ENCODE peak calls at places on chromosome 9, in six cellular contexts. One of them, this sample, is unnamed.

GRCh38 chr9:84101892-84102632 is 121.5 kb downstream of the RMI1 start:
- DNase-seq in ecto neural progenitor cell: peak; percentile 50
- DNase-seq in endothelial cell of umbilical vein: no peak
- DNase-seq in midbrain: no peak
- DNase-seq in naive B cell: no peak
- DNase-seq in T-helper 1 cell: no peak
- DNase-seq in this sample: no peak

GRCh38 chr9:35861161-35861897 is 8.9 kb downstream of the OR13J1 start:
- DNase-seq in naive B cell: no peak
- DNase-seq in ecto neural progenitor cell: peak; percentile 37
- DNase-seq in T-helper 1 cell: no peak
- DNase-seq in midbrain: no peak
- DNase-seq in endothelial cell of umbilical vein: no peak
- DNase-seq in this sample: no peak

GRCh38 chr9:86034863-86035734 is 64.3 kb downstream of the GOLM1 start:
- DNase-seq in ecto neural progenitor cell: no peak
- DNase-seq in naive B cell: no peak
- DNase-seq in endothelial cell of umbilical vein: peak; percentile 44
- DNase-seq in midbrain: no peak
- DNase-seq in T-helper 1 cell: no peak
- DNase-seq in this sample: no peak

GRCh38 chr9:10052181-10052580 is 560.6 kb downstream of the PTPRD start:
- DNase-seq in T-helper 1 cell: no peak
- DNase-seq in naive B cell: no peak
- DNase-seq in ecto neural progenitor cell: no peak
- DNase-seq in midbrain: no peak
- DNase-seq in endothelial cell of umbilical vein: no peak
- DNase-seq in this sample: no peak

GRCh38 chr9:111940697-111941096 is 44.1 kb downstream of the UGCG start:
- DNase-seq in midbrain: no peak
- DNase-seq in endothelial cell of umbilical vein: peak; percentile 52
- DNase-seq in T-helper 1 cell: no peak
- DNase-seq in ecto neural progenitor cell: no peak
- DNase-seq in naive B cell: no peak
- DNase-seq in this sample: no peak

GRCh38 chr9:72480931-72481330 is 40.5 kb upstream of the TMC1 start:
- DNase-seq in midbrain: no peak
- DNase-seq in ecto neural progenitor cell: no peak
- DNase-seq in naive B cell: no peak
- DNase-seq in T-helper 1 cell: no peak
- DNase-seq in endothelial cell of umbilical vein: peak; percentile 74
- DNase-seq in this sample: no peak

GRCh38 chr9:115084157-115084556 is 33.8 kb downstream of the TNC start:
- DNase-seq in ecto neural progenitor cell: no peak
- DNase-seq in midbrain: no peak
- DNase-seq in endothelial cell of umbilical vein: no peak
- DNase-seq in T-helper 1 cell: no peak
- DNase-seq in naive B cell: no peak
- DNase-seq in this sample: no peak

GRCh38 chr9:129898205-129898604 is 62.9 kb downstream of the USP20 start:
- DNase-seq in endothelial cell of umbilical vein: peak; percentile 26
- DNase-seq in T-helper 1 cell: no peak
- DNase-seq in midbrain: no peak
- DNase-seq in naive B cell: no peak
- DNase-seq in ecto neural progenitor cell: no peak
- DNase-seq in this sample: no peak

GRCh38 chr9:137055385-137056364 is 1.8 kb upstream of the ENTPD2 start:
- DNase-seq in endothelial cell of umbilical vein: no peak
- DNase-seq in T-helper 1 cell: no peak
- DNase-seq in midbrain: peak; percentile 96
- DNase-seq in naive B cell: no peak
- DNase-seq in ecto neural progenitor cell: peak; percentile 55
- DNase-seq in this sample: peak; percentile 95

GRCh38 chr9:37676411-37676830 is 25.7 kb downstream of the FRMPD1 start:
- DNase-seq in naive B cell: no peak
- DNase-seq in midbrain: peak; percentile 61
- DNase-seq in endothelial cell of umbilical vein: no peak
- DNase-seq in ecto neural progenitor cell: no peak
- DNase-seq in T-helper 1 cell: no peak
- DNase-seq in this sample: peak; percentile 57

GRCh38 chr9:35180801-35181200 is 19.0 kb downstream of the UNC13B start:
- DNase-seq in naive B cell: no peak
- DNase-seq in endothelial cell of umbilical vein: no peak
- DNase-seq in ecto neural progenitor cell: no peak
- DNase-seq in T-helper 1 cell: no peak
- DNase-seq in midbrain: no peak
- DNase-seq in this sample: no peak

GRCh38 chr9:38435526-38435925 is 11.3 kb upstream of the IGFBPL1 start:
- DNase-seq in ecto neural progenitor cell: no peak
- DNase-seq in T-helper 1 cell: no peak
- DNase-seq in naive B cell: no peak
- DNase-seq in midbrain: no peak
- DNase-seq in endothelial cell of umbilical vein: no peak
- DNase-seq in this sample: no peak

GRCh38 chr9:91047529-91047928 is 245.9 kb downstream of the SYK start:
- DNase-seq in midbrain: no peak
- DNase-seq in endothelial cell of umbilical vein: no peak
- DNase-seq in T-helper 1 cell: no peak
- DNase-seq in ecto neural progenitor cell: no peak
- DNase-seq in naive B cell: no peak
- DNase-seq in this sample: no peak

GRCh38 chr9:131656356-131657030 is 83.4 kb downstream of the RAPGEF1 start:
- DNase-seq in ecto neural progenitor cell: no peak
- DNase-seq in naive B cell: peak; percentile 95
- DNase-seq in T-helper 1 cell: peak; percentile 65
- DNase-seq in endothelial cell of umbilical vein: peak; percentile 98
- DNase-seq in midbrain: peak; percentile 66
- DNase-seq in this sample: peak; percentile 79

GRCh38 chr9:114742947-114743346 is 61.0 kb upstream of the TEX48 start:
- DNase-seq in midbrain: no peak
- DNase-seq in naive B cell: no peak
- DNase-seq in ecto neural progenitor cell: no peak
- DNase-seq in endothelial cell of umbilical vein: no peak
- DNase-seq in T-helper 1 cell: no peak
- DNase-seq in this sample: no peak

GRCh38 chr9:18665947-18666346 is 192.0 kb downstream of the ADAMTSL1 start:
- DNase-seq in T-helper 1 cell: no peak
- DNase-seq in ecto neural progenitor cell: no peak
- DNase-seq in naive B cell: no peak
- DNase-seq in midbrain: no peak
- DNase-seq in endothelial cell of umbilical vein: no peak
- DNase-seq in this sample: no peak

GRCh38 chr9:297104-297794 is 82.6 kb downstream of the DOCK8 start:
- DNase-seq in midbrain: peak; percentile 32
- DNase-seq in naive B cell: peak; percentile 63
- DNase-seq in T-helper 1 cell: no peak
- DNase-seq in ecto neural progenitor cell: no peak
- DNase-seq in endothelial cell of umbilical vein: no peak
- DNase-seq in this sample: no peak

GRCh38 chr9:15824310-15824709 is 271.5 kb downstream of the CCDC171 start:
- DNase-seq in endothelial cell of umbilical vein: peak; percentile 23
- DNase-seq in naive B cell: no peak
- DNase-seq in midbrain: no peak
- DNase-seq in ecto neural progenitor cell: no peak
- DNase-seq in T-helper 1 cell: no peak
- DNase-seq in this sample: no peak

GRCh38 chr9:16869961-16870605 is 387 bp downstream of the BNC2 start:
- DNase-seq in naive B cell: no peak
- DNase-seq in midbrain: no peak
- DNase-seq in T-helper 1 cell: no peak
- DNase-seq in ecto neural progenitor cell: peak; percentile 59
- DNase-seq in endothelial cell of umbilical vein: peak; percentile 11
- DNase-seq in this sample: peak; percentile 64

GRCh38 chr9:69455311-69455710 is 130.3 kb downstream of the ENTREP1 start:
- DNase-seq in ecto neural progenitor cell: no peak
- DNase-seq in T-helper 1 cell: no peak
- DNase-seq in endothelial cell of umbilical vein: no peak
- DNase-seq in naive B cell: no peak
- DNase-seq in midbrain: no peak
- DNase-seq in this sample: no peak

GRCh38 chr9:130028493-130029222 is 14.3 kb downstream of the FNBP1 start:
- DNase-seq in endothelial cell of umbilical vein: peak; percentile 68
- DNase-seq in T-helper 1 cell: no peak
- DNase-seq in midbrain: no peak
- DNase-seq in ecto neural progenitor cell: no peak
- DNase-seq in naive B cell: no peak
- DNase-seq in this sample: no peak

GRCh38 chr9:29691758-29692407 is 2118.6 kb upstream of the C9orf72 start:
- DNase-seq in T-helper 1 cell: no peak
- DNase-seq in ecto neural progenitor cell: peak; percentile 61
- DNase-seq in naive B cell: no peak
- DNase-seq in midbrain: peak; percentile 3
- DNase-seq in endothelial cell of umbilical vein: no peak
- DNase-seq in this sample: no peak

GRCh38 chr9:16575142-16575877 is 295.2 kb downstream of the BNC2 start:
- DNase-seq in T-helper 1 cell: no peak
- DNase-seq in ecto neural progenitor cell: no peak
- DNase-seq in midbrain: no peak
- DNase-seq in endothelial cell of umbilical vein: peak; percentile 17
- DNase-seq in naive B cell: no peak
- DNase-seq in this sample: no peak

GRCh38 chr9:98742325-98743280 is 33.9 kb upstream of the GABBR2 start:
- DNase-seq in ecto neural progenitor cell: no peak
- DNase-seq in midbrain: no peak
- DNase-seq in endothelial cell of umbilical vein: no peak
- DNase-seq in naive B cell: no peak
- DNase-seq in T-helper 1 cell: no peak
- DNase-seq in this sample: no peak

GRCh38 chr9:108911820-108912219 is 22.1 kb downstream of the ELP1 start:
- DNase-seq in T-helper 1 cell: no peak
- DNase-seq in naive B cell: no peak
- DNase-seq in endothelial cell of umbilical vein: no peak
- DNase-seq in midbrain: no peak
- DNase-seq in ecto neural progenitor cell: no peak
- DNase-seq in this sample: no peak

GRCh38 chr9:74570879-74571512 is 73.9 kb downstream of the RORB start:
- DNase-seq in T-helper 1 cell: no peak
- DNase-seq in endothelial cell of umbilical vein: peak; percentile 46
- DNase-seq in midbrain: peak; percentile 35
- DNase-seq in naive B cell: no peak
- DNase-seq in ecto neural progenitor cell: no peak
- DNase-seq in this sample: no peak